ENCODE peak calls at places on chromosomes 3 and 15, in four cellular contexts. T, U, A and J are unnamed samples.

GRCh38 chr15:36888018-36888992 is 212.0 kb downstream of the MEIS2 start:
- DNase-seq in T (no peak), U (no peak), A (no peak), J (no peak)

GRCh38 chr3:29697989-29698388 is 417.1 kb downstream of the RBMS3 start:
- DNase-seq in T (no peak), U (no peak), A (no peak), J (peak; percentile 1)

GRCh38 chr3:81439088-81439487 is 322.4 kb downstream of the GBE1 start:
- DNase-seq in T (no peak), U (no peak), A (no peak), J (no peak)

GRCh38 chr15:32905481-32905880 is 187.7 kb downstream of the GREM1 start:
- DNase-seq in T (no peak), U (no peak), A (no peak), J (no peak)

GRCh38 chr3:138686771-138687221 is 78.2 kb downstream of the FAIM start:
- DNase-seq in T (no peak), U (no peak), A (no peak), J (peak; percentile 61)

GRCh38 chr3:9808345-9809037 is 1.6 kb upstream of the TTLL3 start:
- DNase-seq in T (peak; percentile 52), U (peak; percentile 57), A (no peak), J (no peak)

GRCh38 chr3:13016083-13016725 is 57.0 kb downstream of the IQSEC1 start:
- DNase-seq in T (peak; percentile 86), U (no peak), A (no peak), J (no peak)

GRCh38 chr3:100047455-100048141 is 66.7 kb downstream of the FILIP1L start:
- DNase-seq in T (peak; percentile 57), U (peak; percentile 92), A (peak; percentile 3), J (no peak)

GRCh38 chr15:75891895-75892294 is 11.8 kb upstream of the FBXO22 start:
- DNase-seq in T (no peak), U (peak; percentile 70), A (no peak), J (no peak)

GRCh38 chr3:181442066-181442465 is 269.7 kb upstream of the SOX2 start:
- DNase-seq in T (no peak), U (no peak), A (no peak), J (no peak)

GRCh38 chr3:146308222-146308621 is 57.3 kb upstream of the PLSCR4 start:
- DNase-seq in T (no peak), U (no peak), A (no peak), J (no peak)

GRCh38 chr3:98808071-98808470 is 44.9 kb downstream of the ST3GAL6 start:
- DNase-seq in T (no peak), U (peak; percentile 65), A (no peak), J (no peak)

GRCh38 chr15:70262171-70262570 is 164.5 kb upstream of the TLE3 start:
- DNase-seq in T (no peak), U (no peak), A (no peak), J (no peak)

GRCh38 chr15:47506543-47507090 is 210.7 kb upstream of the SEMA6D start:
- DNase-seq in T (no peak), U (no peak), A (no peak), J (no peak)

GRCh38 chr15:74378853-74379252 is 11.4 kb upstream of the CYP11A1 start:
- DNase-seq in T (no peak), U (peak; percentile 84), A (no peak), J (no peak)

GRCh38 chr3:5229414-5229813 is 41.9 kb downstream of the EDEM1 start:
- DNase-seq in T (no peak), U (peak; percentile 50), A (no peak), J (no peak)

GRCh38 chr3:49133226-49133951 is 539 bp upstream of the LAMB2 start:
- DNase-seq in T (peak; percentile 25), U (peak; percentile 92), A (peak; percentile 69), J (peak; percentile 63)

GRCh38 chr3:71313844-71314243 is 269.7 kb downstream of the FOXP1 start:
- DNase-seq in T (no peak), U (no peak), A (no peak), J (no peak)

GRCh38 chr3:14949126-14949525 is 1.7 kb downstream of the NR2C2 start:
- DNase-seq in T (no peak), U (no peak), A (no peak), J (no peak)

GRCh38 chr3:116607205-116607604 is 102.4 kb upstream of the TUSC7 start:
- DNase-seq in T (no peak), U (no peak), A (peak; percentile 1), J (no peak)

GRCh38 chr15:91263632-91264477 is 163.8 kb downstream of the SV2B start:
- DNase-seq in T (no peak), U (peak; percentile 49), A (no peak), J (no peak)

GRCh38 chr3:135103913-135104312 is 308.9 kb downstream of the EPHB1 start:
- DNase-seq in T (no peak), U (no peak), A (no peak), J (no peak)

GRCh38 chr3:135100349-135100741 is 305.3 kb downstream of the EPHB1 start:
- DNase-seq in T (no peak), U (no peak), A (no peak), J (no peak)

GRCh38 chr3:135097276-135097946 is 302.4 kb downstream of the EPHB1 start:
- DNase-seq in T (no peak), U (no peak), A (no peak), J (no peak)

GRCh38 chr3:135099734-135100348 is 304.8 kb downstream of the EPHB1 start:
- DNase-seq in T (no peak), U (no peak), A (no peak), J (no peak)
- TF ChIP-seq CTCF in T (no peak), U (no peak), A (no peak), J (no peak)

DNA sequence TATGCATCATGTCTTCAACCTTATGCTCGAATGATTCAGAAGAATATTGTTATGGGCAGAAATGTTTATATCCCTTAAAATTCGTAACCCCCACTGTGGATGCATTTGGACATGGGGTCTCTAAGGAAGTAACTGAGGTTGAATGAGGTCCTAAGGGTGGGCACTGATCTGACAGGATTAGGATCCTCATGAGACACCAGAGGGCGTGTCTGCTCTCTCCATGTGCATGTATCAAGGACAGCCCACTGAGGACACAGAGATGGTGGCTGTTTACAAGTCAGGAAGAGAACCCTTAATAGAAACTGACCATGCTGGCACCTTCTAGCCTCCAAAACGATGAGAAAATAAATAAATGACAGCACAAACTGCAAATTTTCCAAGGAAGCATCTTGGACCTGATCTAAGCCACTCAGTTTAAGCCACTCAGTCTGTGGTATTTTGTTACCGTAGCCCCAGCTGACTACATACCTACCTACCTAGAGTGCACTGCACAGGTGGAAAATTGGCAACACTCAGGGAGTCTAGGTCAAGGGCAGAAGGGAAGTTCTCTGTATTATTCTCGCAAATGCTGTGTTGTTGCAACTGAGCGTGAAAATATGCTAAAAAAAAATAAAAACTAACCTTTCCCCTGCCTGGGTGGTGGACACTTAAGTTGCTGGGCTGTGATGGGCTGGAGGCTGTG is 126.6 kb downstream of the TJP1 start:
- DNase-seq in T (no peak), U (no peak), A (no peak), J (no peak)
- TF ChIP-seq CTCF in T (no peak), U (no peak), A (no peak), J (no peak)

GRCh38 chr3:19046440-19046839 is 101.9 kb upstream of the KCNH8 start:
- DNase-seq in T (no peak), U (no peak), A (no peak), J (no peak)
- TF ChIP-seq CTCF in T (no peak), U (no peak), A (peak; percentile 58), J (peak; percentile 38)

GRCh38 chr15:67520976-67521769 is at the start of gene C15orf61:
- DNase-seq in T (peak; percentile 82), U (peak; percentile 89), A (peak; percentile 71), J (peak; percentile 87)
- TF ChIP-seq CTCF in T (peak; percentile 11), U (no peak), A (no peak), J (peak; percentile 45)

DNA sequence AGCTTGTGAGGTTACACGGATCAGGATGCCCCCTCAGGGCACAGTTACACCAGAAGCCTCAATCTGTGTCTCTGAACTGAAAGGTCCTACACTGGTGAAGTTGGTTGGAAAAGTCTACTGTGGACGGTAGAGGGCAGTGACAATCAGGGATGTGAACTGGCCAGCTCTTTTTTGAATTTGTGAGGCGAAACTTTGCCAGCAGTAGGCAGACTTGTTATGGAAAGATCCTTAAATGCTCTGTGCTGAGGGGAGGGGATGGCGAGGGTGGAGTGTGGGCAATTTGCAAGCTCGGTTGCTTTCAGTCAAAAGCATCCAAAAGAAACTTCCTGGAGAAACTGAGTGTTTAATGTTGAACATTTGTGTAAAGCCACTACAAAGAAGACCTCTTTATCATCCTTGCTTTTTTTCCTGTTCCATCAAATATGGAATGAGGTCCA is 127.4 kb upstream of the ABHD17C start:
- DNase-seq in T (peak; percentile 17), U (peak; percentile 86), A (peak; percentile 49), J (peak; percentile 59)
- TF ChIP-seq CTCF in T (peak; percentile 83), U (peak; percentile 93), A (peak; percentile 82), J (peak; percentile 90)